ENCODE peak calls at places on chromosomes 5 and 9, in eight cellular contexts. U is tibial artery; J is CD4-positive, CD25-positive, alpha-beta regulatory T cell; W is stomach; C is GM23248; S is effector memory CD4-positive, alpha-beta T cell; R is heart right ventricle; G is CD8-positive, alpha-beta T cell. N is an unnamed sample.

GRCh38 chr5:149931992-149932436 is 12.6 kb downstream of the PDE6A start:
- DNase-seq in J (no peak), W (no peak), S (no peak), R (no peak), G (no peak), U (no peak), C (peak; percentile 20), N (no peak)

GRCh38 chr9:68493953-68494541 is 46.6 kb downstream of the TMEM252 start:
- DNase-seq in J (no peak), W (no peak), U (no peak), S (no peak), G (no peak), C (no peak), R (no peak), N (no peak)

GRCh38 chr5:90802695-90803317 is 244.2 kb downstream of the ADGRV1 start:
- DNase-seq in C (peak; percentile 72), U (no peak), S (no peak), R (peak; percentile 8), G (no peak), J (peak; percentile 13), W (peak; percentile 31), N (no peak)

GRCh38 chr9:132903574-132904495 is 25.1 kb downstream of the SPACA9 start:
- DNase-seq in W (no peak), G (no peak), R (no peak), U (no peak), S (no peak), C (no peak), J (no peak), N (no peak)

GRCh38 chr5:16881253-16881652 is 54.8 kb downstream of the MYO10 start:
- DNase-seq in U (no peak), W (no peak), G (no peak), S (no peak), C (no peak), J (no peak), R (no peak), N (no peak)

GRCh38 chr9:93950619-93951601 is 4.2 kb downstream of the BARX1 start:
- DNase-seq in S (no peak), J (no peak), G (no peak), W (peak; percentile 69), C (peak; percentile 59), U (no peak), R (no peak), N (no peak)

GRCh38 chr9:130532426-130532825 is 47.0 kb upstream of the FUBP3 start:
- DNase-seq in R (no peak), G (no peak), S (no peak), U (no peak), J (no peak), C (no peak), W (no peak), N (no peak)

GRCh38 chr5:171426266-171426665 is 6.8 kb downstream of the FGF18 start:
- DNase-seq in G (no peak), S (no peak), U (no peak), J (no peak), R (no peak), W (peak; percentile 7), C (no peak), N (no peak)

GRCh38 chr9:128175743-128176142 is 15.6 kb downstream of the CIZ1 start:
- DNase-seq in C (no peak), G (no peak), J (no peak), R (no peak), W (no peak), U (no peak), S (no peak), N (no peak)

GRCh38 chr9:128180001-128180400 is 11.4 kb downstream of the CIZ1 start:
- DNase-seq in C (no peak), W (no peak), J (no peak), U (no peak), S (no peak), R (no peak), G (no peak), N (no peak)

GRCh38 chr9:128178806-128179431 is 12.5 kb downstream of the CIZ1 start:
- DNase-seq in J (no peak), C (no peak), W (no peak), S (no peak), U (no peak), G (no peak), R (no peak), N (no peak)

GRCh38 chr9:128174062-128174461 is 14.0 kb downstream of the BBLN start:
- DNase-seq in G (no peak), C (no peak), W (no peak), U (no peak), J (no peak), S (no peak), R (no peak), N (no peak)

DNA sequence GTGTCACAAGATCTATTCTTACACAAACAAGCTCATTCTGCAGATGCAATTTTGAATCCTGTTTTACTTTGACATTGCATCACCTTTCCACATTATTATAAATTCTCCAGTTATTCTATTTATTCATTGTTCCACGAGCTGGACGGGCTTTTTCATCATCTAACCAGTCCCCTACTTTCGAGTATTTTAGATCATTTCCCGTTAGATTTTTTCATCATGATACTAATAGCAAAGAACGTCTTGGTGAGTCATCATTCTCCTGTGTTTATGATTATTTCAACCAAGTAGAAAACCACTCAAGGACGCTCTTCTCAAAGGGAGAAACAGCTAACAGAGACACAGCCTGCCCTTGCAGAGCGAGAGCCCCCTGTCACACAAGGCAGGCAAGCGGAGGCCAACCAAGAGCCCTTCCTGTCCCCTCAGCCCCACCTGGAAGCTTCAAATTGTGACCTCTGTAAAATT is 15.1 kb downstream of the BBLN start:
- DNase-seq in G (no peak), R (no peak), W (no peak), C (peak; percentile 65), S (no peak), J (no peak), U (no peak), N (no peak)
- H3K27ac ChIP-seq in G (no peak overlapping the region), R (no peak overlapping the region), W (no peak overlapping the region), C (peak overlapping the region; percentile 16), S (no peak overlapping the region), J (no peak overlapping the region), U (no peak overlapping the region), N (no peak overlapping the region)

GRCh38 chr5:172776235-172776594 is 5.2 kb upstream of the DUSP1 start:
- DNase-seq in U (no peak), C (no peak), S (no peak), G (no peak), J (no peak), R (no peak), W (no peak), N (no peak)
- H3K27ac ChIP-seq in U (peak overlapping the region; percentile 98), C (peak overlapping the region; percentile 100), S (peak overlapping the region; percentile 89), G (no peak overlapping the region), J (no peak overlapping the region), R (no peak overlapping the region), W (peak overlapping the region; percentile 100), N (peak overlapping the region; percentile 24)

GRCh38 chr9:101268426-101268825 is 116.4 kb downstream of the BAAT start:
- DNase-seq in W (no peak), C (no peak), U (no peak), S (no peak), G (no peak), R (no peak), J (no peak), N (no peak)
- H3K27ac ChIP-seq in W (no peak overlapping the region), C (no peak overlapping the region), U (no peak overlapping the region), S (no peak overlapping the region), G (no peak overlapping the region), R (no peak overlapping the region), J (no peak overlapping the region), N (no peak overlapping the region)

GRCh38 chr5:89218364-89218763 is 335.4 kb upstream of the MEF2C start:
- DNase-seq in S (no peak), U (no peak), J (no peak), G (no peak), W (no peak), R (no peak), C (no peak), N (no peak)
- H3K27ac ChIP-seq in S (no peak overlapping the region), U (no peak overlapping the region), J (no peak overlapping the region), G (no peak overlapping the region), W (no peak overlapping the region), R (no peak overlapping the region), C (no peak overlapping the region), N (no peak overlapping the region)

GRCh38 chr9:107685399-107685798 is 195.8 kb upstream of the KLF4 start:
- DNase-seq in S (no peak), W (no peak), C (no peak), J (no peak), G (no peak), R (no peak), U (no peak), N (no peak)
- H3K27ac ChIP-seq in S (no peak overlapping the region), W (no peak overlapping the region), C (no peak overlapping the region), J (no peak overlapping the region), G (no peak overlapping the region), R (no peak overlapping the region), U (no peak overlapping the region), N (no peak overlapping the region)